ENCODE peak calls at places on chromosomes 4 and X, in six cellular contexts. One of them, this sample, is unnamed.

GRCh38 chrX:79557212-79557611 is 190.1 kb upstream of the ITM2A start:
- DNase-seq in cardiac muscle cell: no peak
- DNase-seq in astrocyte of the spinal cord: no peak
- DNase-seq in mesenchymal stem cell: no peak
- DNase-seq in lower lobe of right lung: no peak
- DNase-seq in OCI-LY7: no peak
- DNase-seq in this sample: no peak

GRCh38 chrX:1448793-1449580 is 3.7 kb downstream of the ASMTL start:
- DNase-seq in cardiac muscle cell: no peak
- DNase-seq in astrocyte of the spinal cord: no peak
- DNase-seq in mesenchymal stem cell: no peak
- DNase-seq in lower lobe of right lung: peak; percentile 24
- DNase-seq in OCI-LY7: no peak
- DNase-seq in this sample: no peak

GRCh38 chr4:72858328-72858727 is 211.2 kb downstream of the COX18 start:
- DNase-seq in cardiac muscle cell: no peak
- DNase-seq in astrocyte of the spinal cord: peak; percentile 82
- DNase-seq in mesenchymal stem cell: peak; percentile 94
- DNase-seq in lower lobe of right lung: no peak
- DNase-seq in OCI-LY7: no peak
- DNase-seq in this sample: peak; percentile 73

GRCh38 chr4:89549907-89550306 is 242.3 kb upstream of the GPRIN3 start:
- DNase-seq in cardiac muscle cell: no peak
- DNase-seq in astrocyte of the spinal cord: no peak
- DNase-seq in mesenchymal stem cell: peak; percentile 50
- DNase-seq in lower lobe of right lung: no peak
- DNase-seq in OCI-LY7: no peak
- DNase-seq in this sample: no peak

GRCh38 chrX:19990225-19990518 is 689 bp downstream of the BCLAF3 start:
- DNase-seq in cardiac muscle cell: no peak
- DNase-seq in astrocyte of the spinal cord: no peak
- DNase-seq in mesenchymal stem cell: peak; percentile 5
- DNase-seq in lower lobe of right lung: no peak
- DNase-seq in OCI-LY7: no peak
- DNase-seq in this sample: no peak

GRCh38 chr4:127793528-127793927 is 11.4 kb downstream of the HSPA4L start:
- DNase-seq in cardiac muscle cell: no peak
- DNase-seq in astrocyte of the spinal cord: no peak
- DNase-seq in mesenchymal stem cell: no peak
- DNase-seq in lower lobe of right lung: no peak
- DNase-seq in OCI-LY7: no peak
- DNase-seq in this sample: no peak

GRCh38 chrX:14753436-14753835 is 119.4 kb downstream of the FANCB start:
- DNase-seq in cardiac muscle cell: no peak
- DNase-seq in astrocyte of the spinal cord: no peak
- DNase-seq in mesenchymal stem cell: no peak
- DNase-seq in lower lobe of right lung: no peak
- DNase-seq in OCI-LY7: no peak
- DNase-seq in this sample: no peak

GRCh38 chrX:110391086-110391485 is 32.4 kb downstream of the RTL9 start:
- DNase-seq in cardiac muscle cell: no peak
- DNase-seq in astrocyte of the spinal cord: no peak
- DNase-seq in mesenchymal stem cell: no peak
- DNase-seq in lower lobe of right lung: no peak
- DNase-seq in OCI-LY7: no peak
- DNase-seq in this sample: no peak

GRCh38 chrX:68832101-68832416 is 3.2 kb downstream of the EFNB1 start:
- DNase-seq in cardiac muscle cell: peak; percentile 53
- DNase-seq in astrocyte of the spinal cord: peak; percentile 78
- DNase-seq in mesenchymal stem cell: peak; percentile 81
- DNase-seq in lower lobe of right lung: peak; percentile 58
- DNase-seq in OCI-LY7: peak; percentile 11
- DNase-seq in this sample: peak; percentile 23

GRCh38 chr4:110483516-110483915 is 7.6 kb downstream of the ENPEP start:
- DNase-seq in cardiac muscle cell: no peak
- DNase-seq in astrocyte of the spinal cord: no peak
- DNase-seq in mesenchymal stem cell: no peak
- DNase-seq in lower lobe of right lung: no peak
- DNase-seq in OCI-LY7: no peak
- DNase-seq in this sample: peak; percentile 61
- H3K4me3 ChIP-seq in cardiac muscle cell: no peak overlapping the region
- H3K4me3 ChIP-seq in astrocyte of the spinal cord: no peak overlapping the region
- H3K4me3 ChIP-seq in mesenchymal stem cell: no peak overlapping the region
- H3K4me3 ChIP-seq in lower lobe of right lung: no peak overlapping the region
- H3K4me3 ChIP-seq in OCI-LY7: no peak overlapping the region
- H3K4me3 ChIP-seq in this sample: no peak overlapping the region

GRCh38 chr4:74157116-74157742 is 689 bp upstream of the MTHFD2L start:
- DNase-seq in cardiac muscle cell: no peak
- DNase-seq in astrocyte of the spinal cord: peak; percentile 51
- DNase-seq in mesenchymal stem cell: peak; percentile 80
- DNase-seq in lower lobe of right lung: no peak
- DNase-seq in OCI-LY7: no peak
- DNase-seq in this sample: no peak
- H3K4me3 ChIP-seq in cardiac muscle cell: peak overlapping the region; percentile 52
- H3K4me3 ChIP-seq in astrocyte of the spinal cord: peak overlapping the region; percentile 75
- H3K4me3 ChIP-seq in mesenchymal stem cell: peak overlapping the region; percentile 89
- H3K4me3 ChIP-seq in lower lobe of right lung: peak overlapping the region; percentile 64
- H3K4me3 ChIP-seq in OCI-LY7: peak overlapping the region; percentile 85
- H3K4me3 ChIP-seq in this sample: peak overlapping the region; percentile 73

DNA sequence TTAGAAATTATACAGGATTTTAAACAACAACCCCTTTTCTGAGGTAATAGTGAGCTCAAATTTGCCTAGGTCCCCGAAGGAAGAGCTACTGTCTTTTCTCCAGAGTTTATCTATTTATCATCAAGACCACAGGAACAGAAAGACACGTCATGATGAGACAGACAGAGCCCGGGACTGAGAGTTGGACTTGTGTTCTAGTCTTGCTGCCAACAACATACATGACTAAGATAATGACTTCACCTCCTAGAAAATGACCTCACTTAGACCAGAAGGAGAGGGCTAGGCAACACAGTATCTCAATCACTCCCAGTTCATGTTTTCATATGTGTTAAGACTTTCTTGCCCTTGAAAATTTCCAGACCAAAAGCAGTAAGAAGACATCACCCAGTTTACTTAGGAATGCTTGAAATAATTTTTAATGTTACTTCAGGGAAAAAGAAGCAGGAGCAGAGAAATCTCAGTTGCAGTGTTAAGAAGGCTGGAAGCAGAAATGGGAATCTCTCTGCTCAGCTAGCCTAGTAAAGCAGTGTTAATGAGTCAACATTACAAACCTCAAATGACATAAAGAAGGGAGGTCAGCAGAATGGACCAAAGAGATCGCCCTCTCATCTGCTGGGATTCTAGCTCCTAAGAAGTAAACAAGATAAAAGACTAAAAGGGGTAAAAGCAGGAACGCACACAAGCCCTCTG is 24.9 kb downstream of the PDGFC start:
- DNase-seq in cardiac muscle cell: no peak
- DNase-seq in astrocyte of the spinal cord: peak; percentile 98
- DNase-seq in mesenchymal stem cell: peak; percentile 99
- DNase-seq in lower lobe of right lung: no peak
- DNase-seq in OCI-LY7: no peak
- DNase-seq in this sample: peak; percentile 98
- H3K4me3 ChIP-seq in cardiac muscle cell: no peak overlapping the region
- H3K4me3 ChIP-seq in astrocyte of the spinal cord: no peak overlapping the region
- H3K4me3 ChIP-seq in mesenchymal stem cell: no peak overlapping the region
- H3K4me3 ChIP-seq in lower lobe of right lung: no peak overlapping the region
- H3K4me3 ChIP-seq in OCI-LY7: no peak overlapping the region
- H3K4me3 ChIP-seq in this sample: no peak overlapping the region

GRCh38 chr4:76453232-76453631 is 18.2 kb downstream of the SHROOM3 start:
- DNase-seq in cardiac muscle cell: no peak
- DNase-seq in astrocyte of the spinal cord: no peak
- DNase-seq in mesenchymal stem cell: no peak
- DNase-seq in lower lobe of right lung: no peak
- DNase-seq in OCI-LY7: no peak
- DNase-seq in this sample: no peak

GRCh38 chr4:76447326-76447954 is 12.4 kb downstream of the SHROOM3 start:
- DNase-seq in cardiac muscle cell: no peak
- DNase-seq in astrocyte of the spinal cord: peak; percentile 72
- DNase-seq in mesenchymal stem cell: peak; percentile 43
- DNase-seq in lower lobe of right lung: no peak
- DNase-seq in OCI-LY7: no peak
- DNase-seq in this sample: no peak

GRCh38 chr4:76448211-76448610 is 13.2 kb downstream of the SHROOM3 start:
- DNase-seq in cardiac muscle cell: no peak
- DNase-seq in astrocyte of the spinal cord: no peak
- DNase-seq in mesenchymal stem cell: no peak
- DNase-seq in lower lobe of right lung: no peak
- DNase-seq in OCI-LY7: no peak
- DNase-seq in this sample: no peak

GRCh38 chr4:76449362-76449767 is 14.3 kb downstream of the SHROOM3 start:
- DNase-seq in cardiac muscle cell: no peak
- DNase-seq in astrocyte of the spinal cord: peak; percentile 57
- DNase-seq in mesenchymal stem cell: no peak
- DNase-seq in lower lobe of right lung: no peak
- DNase-seq in OCI-LY7: no peak
- DNase-seq in this sample: no peak

DNA sequence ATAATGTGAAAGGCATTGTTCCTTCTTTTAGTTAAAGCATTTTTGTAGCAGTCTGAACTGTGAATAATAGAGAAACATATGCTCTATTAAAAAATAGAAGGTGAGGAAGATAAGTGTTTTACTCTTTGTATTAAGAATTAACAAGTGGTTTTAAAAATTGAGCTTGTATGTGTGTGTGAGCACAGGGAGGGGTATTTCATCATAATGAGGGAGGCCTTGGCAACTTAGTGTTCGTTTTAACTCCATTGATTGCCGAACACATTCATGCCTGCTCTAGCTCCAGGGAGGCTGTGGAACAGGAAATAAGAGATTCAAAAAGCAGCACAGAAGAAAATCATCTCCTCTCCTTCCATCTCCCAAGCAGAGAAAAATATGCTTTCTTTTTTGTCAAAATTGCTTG is 14.8 kb downstream of the SHROOM3 start:
- DNase-seq in cardiac muscle cell: no peak
- DNase-seq in astrocyte of the spinal cord: peak; percentile 26
- DNase-seq in mesenchymal stem cell: no peak
- DNase-seq in lower lobe of right lung: no peak
- DNase-seq in OCI-LY7: no peak
- DNase-seq in this sample: no peak
- H3K4me3 ChIP-seq in cardiac muscle cell: no peak overlapping the region
- H3K4me3 ChIP-seq in astrocyte of the spinal cord: no peak overlapping the region
- H3K4me3 ChIP-seq in mesenchymal stem cell: no peak overlapping the region
- H3K4me3 ChIP-seq in lower lobe of right lung: no peak overlapping the region
- H3K4me3 ChIP-seq in OCI-LY7: no peak overlapping the region
- H3K4me3 ChIP-seq in this sample: no peak overlapping the region

This sample was measured in kidney epithelial cell.